ENCODE peak calls at places on chromosomes 11 and 22, in five cellular contexts. P is endothelial cell of umbilical vein, V is upper lobe of left lung, C is foreskin fibroblast, N is adrenal gland. B is an unnamed sample.

GRCh38 chr11:22472306-22472705 is 134.1 kb downstream of the SLC17A6 start:
- DNase-seq in P (peak), V (no peak), C (no peak), N (no peak), B (no peak)

GRCh38 chr11:55942785-55943392 is 6.7 kb upstream of the OR5I1 start:
- DNase-seq in P (peak), V (no peak), C (peak), N (no peak), B (no peak)

GRCh38 chr11:9803685-9804413 is 140.0 kb downstream of the SWAP70 start:
- DNase-seq in P (no peak), V (no peak), C (peak), N (no peak), B (no peak)

GRCh38 chr11:47002366-47002765 is 65.8 kb downstream of the CSTPP1 start:
- DNase-seq in P (no peak), V (no peak), C (peak), N (no peak), B (no peak)

GRCh38 chr11:128523616-128524015 is 63.7 kb downstream of the ETS1 start:
- DNase-seq in P (no peak), V (no peak), C (peak), N (no peak), B (no peak)

GRCh38 chr11:100805509-100806199 is 118.6 kb downstream of the ARHGAP42 start:
- DNase-seq in P (no peak), V (no peak), C (peak), N (no peak), B (no peak)

GRCh38 chr11:134999490-135000066 is 587.5 kb upstream of the B3GAT1 start:
- DNase-seq in P (no peak), V (no peak), C (no peak), N (no peak), B (peak)

GRCh38 chr22:22485524-22485923 is 23.0 kb downstream of the ZNF280B start:
- DNase-seq in P (no peak), V (no peak), C (no peak), N (no peak), B (no peak)

GRCh38 chr11:122755409-122755808 is 82.9 kb upstream of the CRTAM start:
- DNase-seq in P (no peak), V (no peak), C (no peak), N (no peak), B (no peak)

GRCh38 chr22:43996170-43996980 is 27.7 kb upstream of the PARVB start:
- DNase-seq in P (peak), V (peak), C (no peak), N (peak), B (no peak)

GRCh38 chr11:57567512-57568329 is at the start of gene UBE2L6:
- DNase-seq in P (no peak), V (peak), C (peak), N (peak), B (no peak)

GRCh38 chr11:27246925-27247324 is 116.1 kb downstream of the CCDC34 start:
- DNase-seq in P (no peak), V (no peak), C (no peak), N (no peak), B (no peak)

GRCh38 chr11:16909375-16910035 is 104.7 kb downstream of the PLEKHA7 start:
- DNase-seq in P (no peak), V (no peak), C (no peak), N (no peak), B (no peak)

GRCh38 chr11:131663403-131664200 is 293.2 kb downstream of the NTM start:
- DNase-seq in P (no peak), V (no peak), C (no peak), N (no peak), B (no peak)

GRCh38 chr11:43578346-43579170 is 102.0 kb upstream of the HSD17B12 start:
- DNase-seq in P (no peak), V (peak), C (peak), N (peak), B (no peak)

GRCh38 chr11:8083871-8084281 is 2.9 kb downstream of the TUB start:
- DNase-seq in P (no peak), V (no peak), C (no peak), N (no peak), B (no peak)

GRCh38 chr22:19117111-19117512 is 5.1 kb downstream of the DGCR2 start:
- DNase-seq in P (no peak), V (no peak), C (no peak), N (no peak), B (no peak)